ENCODE peak calls at places on chromosomes 4 and X, in eight cellular contexts. C is tibial nerve, E is ovary, H is sigmoid colon, I is IMR-90, F is adrenal gland, V is GM12878, S is body of pancreas. B is an unnamed sample.

GRCh38 chrX:49912866-49913265 is 9.5 kb upstream of the CLCN5 start:
- DNase-seq in V (no peak), C (no peak), F (no peak), H (no peak), S (no peak), E (no peak), I (peak), B (no peak)

GRCh38 chr4:1038948-1039492 is 27.6 kb downstream of the FGFRL1 start:
- DNase-seq in S (no peak), F (no peak), V (no peak), I (no peak), H (no peak), C (no peak), E (no peak), B (no peak)

GRCh38 chr4:111066887-111067286 is 444.0 kb upstream of the PITX2 start:
- DNase-seq in E (no peak), H (no peak), S (no peak), C (no peak), V (no peak), I (peak), F (no peak), B (no peak)

GRCh38 chr4:108117473-108118182 is 51.1 kb downstream of the LEF1 start:
- DNase-seq in E (no peak), C (no peak), I (no peak), V (no peak), S (peak), H (no peak), F (peak), B (peak)

GRCh38 chr4:8730681-8731080 is 138.1 kb downstream of the CPZ start:
- DNase-seq in E (no peak), C (no peak), I (no peak), H (peak), F (peak), V (no peak), S (no peak), B (no peak)

GRCh38 chr4:13783800-13784411 is 156.4 kb upstream of the BOD1L1 start:
- DNase-seq in I (no peak), H (no peak), F (no peak), V (peak), E (no peak), C (no peak), S (peak), B (no peak)

GRCh38 chrX:119541188-119541587 is 24.0 kb downstream of the STEEP1 start:
- DNase-seq in H (no peak), C (no peak), S (no peak), E (no peak), I (peak), V (no peak), F (no peak), B (no peak)

GRCh38 chr4:187209921-187210613 is 486.4 kb upstream of the FAT1 start:
- DNase-seq in S (no peak), F (no peak), V (no peak), H (no peak), C (no peak), I (peak), E (peak), B (no peak)

GRCh38 chrX:23784487-23785301 is 1.7 kb downstream of the SAT1 start:
- DNase-seq in F (no peak), C (no peak), S (peak), I (peak), H (no peak), V (no peak), E (no peak), B (peak)

GRCh38 chr4:10023806-10024205 is 2.5 kb upstream of the SLC2A9 start:
- DNase-seq in E (no peak), I (peak), V (no peak), S (no peak), F (no peak), C (no peak), H (peak), B (no peak)

GRCh38 chr4:125316391-125316780 is 1.6 kb downstream of the FAT4 start:
- DNase-seq in S (peak), I (no peak), E (no peak), C (peak), V (no peak), F (no peak), H (no peak), B (peak)

GRCh38 chrX:68934421-68934820 is 105.6 kb downstream of the EFNB1 start:
- DNase-seq in H (peak), E (no peak), V (no peak), F (no peak), C (no peak), S (no peak), I (no peak), B (no peak)

GRCh38 chrX:43809463-43809862 is 72.8 kb downstream of the MAOB start:
- DNase-seq in C (no peak), H (no peak), I (peak), E (no peak), S (no peak), V (no peak), F (no peak), B (no peak)

GRCh38 chrX:16771483-16772398 is 14.5 kb upstream of the TXLNG start:
- DNase-seq in C (no peak), H (no peak), I (peak), S (no peak), F (no peak), V (no peak), E (no peak), B (peak)

GRCh38 chrX:139106111-139106510 is 394.6 kb upstream of the FGF13 start:
- DNase-seq in H (no peak), V (no peak), F (peak), I (no peak), S (no peak), E (no peak), C (no peak), B (no peak)

GRCh38 chrX:108397627-108398392 is 40.4 kb downstream of the COL4A6 start:
- DNase-seq in C (no peak), S (no peak), I (peak), E (no peak), F (no peak), H (no peak), V (no peak), B (no peak)

GRCh38 chrX:38452603-38453002 is 100.2 kb downstream of the OTC start:
- DNase-seq in V (no peak), F (no peak), S (no peak), E (no peak), C (no peak), H (no peak), I (no peak), B (no peak)

GRCh38 chrX:12999422-12999821 is 24.5 kb downstream of the TMSB4X start:
- DNase-seq in V (no peak), S (no peak), E (no peak), H (no peak), C (no peak), F (no peak), I (peak), B (no peak)

GRCh38 chr4:14916554-14917304 is 85.6 kb upstream of the CPEB2 start:
- DNase-seq in F (peak), S (no peak), I (peak), E (no peak), C (no peak), V (peak), H (no peak), B (no peak)

GRCh38 chrX:133741303-133741702 is 244.1 kb downstream of the GPC3 start:
- DNase-seq in C (no peak), E (no peak), S (no peak), V (no peak), F (no peak), I (peak), H (no peak), B (no peak)

GRCh38 chr4:176587920-176588319 is 204.8 kb downstream of the VEGFC start:
- DNase-seq in H (no peak), V (no peak), C (no peak), F (peak), S (no peak), E (no peak), I (peak), B (no peak)

GRCh38 chr4:122500852-122501501 is 44.5 kb upstream of the IL2 start:
- DNase-seq in H (no peak), I (no peak), F (no peak), E (no peak), S (peak), C (no peak), V (no peak), B (no peak)

GRCh38 chr4:22512306-22512705 is 3.6 kb downstream of the ADGRA3 start:
- DNase-seq in H (no peak), C (no peak), I (peak), S (no peak), F (no peak), E (no peak), V (no peak), B (no peak)

GRCh38 chrX:100939336-100939735 is 10.6 kb upstream of the XKRX start:
- DNase-seq in I (no peak), E (no peak), S (no peak), H (no peak), C (no peak), V (no peak), F (no peak), B (no peak)

GRCh38 chr4:186543206-186543605 is 12.2 kb downstream of the MTNR1A start:
- DNase-seq in H (no peak), V (no peak), F (no peak), E (no peak), I (no peak), C (no peak), S (no peak), B (no peak)

GRCh38 chr4:148984951-148985350 is 542.7 kb upstream of the NR3C2 start:
- DNase-seq in V (no peak), F (no peak), E (no peak), C (no peak), H (no peak), I (no peak), S (no peak), B (no peak)

GRCh38 chr4:155582971-155583437 is 83.6 kb upstream of the GUCY1A1 start:
- DNase-seq in H (no peak), V (no peak), C (no peak), I (peak), F (no peak), S (no peak), E (no peak), B (no peak)

GRCh38 chr4:76704133-76704881 is 193.6 kb downstream of the SOWAHB start:
- DNase-seq in H (no peak), E (no peak), V (no peak), I (peak), S (peak), C (no peak), F (no peak), B (no peak)

GRCh38 chr4:2253160-2254084 is 8.5 kb downstream of the MXD4 start:
- DNase-seq in V (no peak), F (peak), S (no peak), I (no peak), H (peak), E (peak), C (peak), B (no peak)

GRCh38 chr4:107037188-107037587 is 1.1 kb upstream of the DKK2 start:
- DNase-seq in V (no peak), I (peak), E (no peak), C (peak), F (peak), S (peak), H (peak), B (no peak)

GRCh38 chr4:86011117-86011516 is 348.7 kb downstream of the MAPK10 start:
- DNase-seq in V (no peak), I (peak), E (no peak), F (peak), S (no peak), C (no peak), H (no peak), B (no peak)
- TF ChIP-seq POLR2A in V (no peak), I (no peak), E (no peak), F (no peak), S (no peak), C (no peak), H (no peak), B (no peak)

GRCh38 chr4:129145222-129145730 is 49.3 kb downstream of the C4orf33 start:
- DNase-seq in I (no peak), S (no peak), C (no peak), F (no peak), H (no peak), V (no peak), E (no peak), B (no peak)

GRCh38 chr4:129144755-129145206 is 48.8 kb downstream of the C4orf33 start:
- DNase-seq in H (no peak), I (no peak), V (no peak), S (no peak), F (no peak), C (no peak), E (no peak), B (no peak)

GRCh38 chr4:129153700-129154099 is 57.7 kb downstream of the C4orf33 start:
- DNase-seq in S (no peak), F (no peak), E (no peak), H (no peak), V (no peak), I (no peak), C (no peak), B (no peak)

GRCh38 chr4:129146639-129147038 is 50.7 kb downstream of the C4orf33 start:
- DNase-seq in I (no peak), E (no peak), F (no peak), S (no peak), V (no peak), C (no peak), H (no peak), B (no peak)

GRCh38 chr4:129148892-129149291 is 52.9 kb downstream of the C4orf33 start:
- DNase-seq in H (no peak), F (no peak), S (no peak), I (no peak), C (no peak), V (no peak), E (no peak), B (no peak)
- TF ChIP-seq POLR2A in H (no peak), F (no peak), S (no peak), I (no peak), C (no peak), V (no peak), E (no peak), B (no peak)

GRCh38 chr4:140238353-140239041 is 84.5 kb upstream of the MAML3 start:
- DNase-seq in E (peak), V (no peak), S (peak), F (peak), I (peak), C (peak), H (peak), B (peak)
- TF ChIP-seq POLR2A in E (no peak), V (no peak), S (no peak), F (no peak), I (no peak), C (no peak), H (no peak), B (no peak)

DNA sequence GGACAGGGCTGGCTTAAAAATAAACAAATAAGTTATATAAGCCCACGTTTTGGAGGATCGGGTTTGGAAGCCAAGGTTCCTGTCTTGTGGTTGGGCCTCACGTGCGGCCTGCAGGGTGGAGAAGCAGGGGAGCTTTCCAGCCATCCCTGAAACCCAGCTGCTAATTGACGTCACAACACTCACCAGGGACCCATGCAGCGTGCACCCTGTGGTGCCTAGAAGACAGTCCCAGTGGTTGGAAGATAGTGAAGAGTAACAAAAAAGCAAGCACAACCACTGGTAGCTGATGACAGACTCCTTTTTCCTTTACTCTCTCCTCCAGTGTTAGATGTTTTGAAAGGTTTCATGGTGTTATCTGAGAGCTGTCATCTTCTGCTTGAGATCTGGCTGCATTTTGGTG is 141.9 kb upstream of the RBPJ start:
- DNase-seq in I (no peak), S (no peak), E (peak), V (no peak), C (peak), F (no peak), H (peak), B (no peak)
- TF ChIP-seq POLR2A in I (no peak), S (no peak), E (no peak), V (no peak), C (no peak), F (no peak), H (no peak), B (no peak)

GRCh38 chr4:109557433-109557832 is 2.6 kb upstream of the MCUB start:
- DNase-seq in E (no peak), F (no peak), V (no peak), H (no peak), C (no peak), S (no peak), I (no peak), B (no peak)

GRCh38 chr4:109562457-109563237 is 2.6 kb downstream of the MCUB start:
- DNase-seq in F (no peak), I (no peak), H (no peak), C (no peak), E (no peak), S (peak), V (no peak), B (no peak)

GRCh38 chr4:109560687-109561452 is 824 bp downstream of the MCUB start:
- DNase-seq in S (peak), E (peak), H (peak), V (peak), C (no peak), F (peak), I (peak), B (peak)

GRCh38 chr4:109559625-109559982 is 442 bp upstream of the MCUB start:
- DNase-seq in H (no peak), F (peak), V (no peak), I (no peak), S (no peak), E (peak), C (no peak), B (no peak)

GRCh38 chr4:109559983-109560686 is at the start of gene MCUB:
- DNase-seq in E (peak), F (peak), V (peak), H (peak), I (peak), S (peak), C (peak), B (peak)
- TF ChIP-seq POLR2A in E (peak), F (peak), V (peak), H (no peak), I (no peak), S (peak), C (no peak), B (peak)

GRCh38 chr4:37837446-37837845 is 11.0 kb downstream of the PGM2 start:
- DNase-seq in V (no peak), I (peak), E (no peak), F (no peak), H (no peak), C (no peak), S (no peak), B (no peak)
- TF ChIP-seq POLR2A in V (no peak), I (no peak), E (no peak), F (no peak), H (no peak), C (no peak), S (no peak), B (no peak)

GRCh38 chr4:105146286-105147219 is at the start of gene TET2:
- DNase-seq in F (peak), I (peak), E (peak), C (peak), H (peak), V (peak), S (peak), B (peak)
- TF ChIP-seq POLR2A in F (peak), I (peak), E (no peak), C (peak), H (peak), V (peak), S (peak), B (peak)

DNA sequence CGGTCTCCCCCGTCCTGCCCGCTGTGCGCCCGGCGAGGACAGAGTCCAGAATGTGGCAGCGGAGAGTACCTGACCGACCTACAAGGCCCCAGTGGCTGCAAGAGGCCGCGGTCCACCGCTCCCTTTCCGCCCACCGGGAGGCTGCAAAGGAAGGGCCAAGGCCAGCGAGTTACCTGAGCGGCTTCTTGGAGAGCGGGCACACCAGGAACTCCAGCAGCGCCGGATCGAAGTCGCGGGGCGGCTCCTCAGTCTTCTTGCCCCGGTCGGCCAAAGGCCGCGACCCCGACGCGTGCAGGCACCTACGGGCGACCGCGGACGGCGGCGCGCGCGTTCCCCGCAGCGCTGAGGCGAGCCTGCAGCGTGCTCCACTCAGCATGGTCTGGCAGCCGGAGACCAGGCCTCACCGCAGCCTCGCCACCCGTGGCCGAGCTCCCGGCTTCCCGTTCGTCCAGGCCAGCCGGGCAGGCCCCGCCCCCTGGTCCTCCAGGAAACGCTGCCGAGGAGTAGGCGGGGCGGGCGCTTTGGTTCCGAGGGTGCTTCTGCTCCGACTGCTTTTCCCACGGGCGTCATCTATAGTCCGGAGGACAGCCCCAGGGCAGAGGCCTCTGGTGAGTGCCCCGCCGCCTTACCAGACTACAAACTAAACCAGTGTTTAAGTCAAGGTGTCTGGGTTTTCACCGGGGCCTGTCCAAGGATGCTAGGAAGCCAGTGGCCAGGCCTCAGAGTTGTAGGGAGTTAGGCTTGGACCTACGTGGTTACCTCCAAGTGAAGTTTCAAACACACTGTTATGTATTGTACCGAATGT is at the start of gene PYURF:
- DNase-seq in H (peak), C (peak), F (peak), I (peak), V (peak), E (peak), S (peak), B (peak)
- TF ChIP-seq POLR2A in H (peak), C (peak), F (peak), I (peak), V (peak), E (peak), S (peak), B (peak)

GRCh38 chr4:146522098-146522861 is 540 bp upstream of the SLC10A7 start:
- DNase-seq in E (peak), V (peak), S (peak), I (peak), C (peak), F (peak), H (peak), B (peak)
- TF ChIP-seq POLR2A in E (peak), V (peak), S (peak), I (peak), C (no peak), F (no peak), H (peak), B (peak)

GRCh38 chrX:77910108-77910840 is at the start of gene ATP7A:
- DNase-seq in I (peak), C (peak), V (peak), S (peak), F (peak), H (peak), E (peak), B (peak)
- TF ChIP-seq POLR2A in I (peak), C (no peak), V (peak), S (peak), F (no peak), H (no peak), E (no peak), B (peak)

B was measured in erythroblast.